ENCODE peak calls at places on chromosomes 6 and 20, in nine cellular contexts. Y is AG10803; F is fibroblast of lung; M is dorsolateral prefrontal cortex; W is GM20000; G is B cell; D is CD8-positive, alpha-beta T cell; C is ascending aorta; S is cardiac fibroblast. P is an unnamed sample.

GRCh38 chr20:60131375-60131774 is 173.2 kb downstream of the CDH26 start:
- DNase-seq in D (no peak), Y (no peak), M (no peak), S (no peak), C (no peak), F (no peak), G (no peak), W (no peak), P (no peak)

GRCh38 chr20:11544029-11544678 is 373.5 kb upstream of the BTBD3 start:
- DNase-seq in S (peak; percentile 81), F (peak; percentile 56), D (no peak), M (no peak), G (peak; percentile 17), Y (peak; percentile 63), W (peak; percentile 52), C (no peak), P (peak; percentile 45)

GRCh38 chr20:43123180-43123579 is 66.5 kb downstream of the PTPRT start:
- DNase-seq in F (no peak), W (no peak), D (no peak), C (no peak), S (no peak), M (no peak), Y (no peak), G (no peak), P (no peak)

GRCh38 chr6:52739627-52740026 is 23.6 kb downstream of the GSTA2 start:
- DNase-seq in F (no peak), C (no peak), M (no peak), D (no peak), S (peak; percentile 41), G (no peak), W (no peak), Y (no peak), P (no peak)

GRCh38 chr6:43870660-43871061 is 100.7 kb downstream of the VEGFA start:
- DNase-seq in F (peak; percentile 42), W (no peak), C (no peak), M (no peak), Y (no peak), D (no peak), G (no peak), S (peak; percentile 34), P (no peak)

GRCh38 chr20:61816606-61817005 is 249.1 kb downstream of the TAF4 start:
- DNase-seq in C (no peak), S (no peak), G (no peak), M (no peak), W (no peak), D (no peak), Y (no peak), F (no peak), P (no peak)

GRCh38 chr6:26660096-26660425 is 515 bp upstream of the ZNF322 start:
- DNase-seq in Y (no peak), G (no peak), S (peak; percentile 25), D (peak; percentile 25), C (no peak), F (peak; percentile 48), M (no peak), W (peak; percentile 55), P (peak; percentile 50)

GRCh38 chr6:8731874-8732273 is 296.5 kb upstream of the SLC35B3 start:
- DNase-seq in M (no peak), W (no peak), G (no peak), F (no peak), C (no peak), S (no peak), D (no peak), Y (no peak), P (no peak)

GRCh38 chr6:77445214-77445613 is 18.1 kb downstream of the HTR1B start:
- DNase-seq in M (no peak), C (no peak), G (no peak), D (no peak), W (no peak), S (no peak), F (no peak), Y (no peak), P (no peak)

GRCh38 chr6:26158581-26159416 is 71.6 kb downstream of the HFE start:
- DNase-seq in W (no peak), F (peak; percentile 51), S (peak; percentile 60), D (peak; percentile 81), Y (peak; percentile 49), C (peak; percentile 30), G (peak; percentile 75), M (no peak), P (peak; percentile 27)

GRCh38 chr6:92124126-92124525 is 1295.2 kb downstream of the EPHA7 start:
- DNase-seq in S (peak; percentile 3), G (no peak), F (peak; percentile 58), M (no peak), D (no peak), W (no peak), C (no peak), Y (no peak), P (no peak)

GRCh38 chr20:12729326-12729725 is 279.4 kb upstream of the SPTLC3 start:
- DNase-seq in M (no peak), F (no peak), D (no peak), C (no peak), W (no peak), S (no peak), Y (no peak), G (no peak), P (no peak)

DNA sequence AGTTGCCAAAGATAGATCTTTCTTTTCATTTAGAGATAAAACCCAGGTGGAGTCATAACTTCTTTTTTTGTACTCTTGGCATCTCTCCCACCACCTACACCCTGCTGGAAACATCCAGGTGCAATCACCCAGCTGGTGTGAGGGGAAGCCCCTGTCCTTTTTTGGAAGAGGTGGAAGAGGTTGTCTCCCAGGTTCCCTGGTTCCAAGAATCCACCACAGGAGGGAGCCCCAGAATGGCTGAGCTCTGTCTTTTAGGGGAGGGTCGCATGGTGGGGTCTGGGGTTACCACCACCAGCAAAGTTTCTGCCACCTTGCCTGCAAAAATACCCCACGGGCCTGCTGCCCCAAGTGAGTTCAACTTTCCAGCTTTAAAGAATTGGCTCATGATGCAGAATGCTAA is 10.8 kb downstream of the SMOC2 start:
- DNase-seq in F (no peak), C (no peak), D (no peak), W (no peak), S (no peak), Y (no peak), G (no peak), M (no peak), P (no peak)
- TF ChIP-seq CTCF in F (no peak), C (peak; percentile 43), D (no peak), W (no peak), S (peak; percentile 26), Y (no peak), G (no peak), M (peak; percentile 15), P (no peak)

DNA sequence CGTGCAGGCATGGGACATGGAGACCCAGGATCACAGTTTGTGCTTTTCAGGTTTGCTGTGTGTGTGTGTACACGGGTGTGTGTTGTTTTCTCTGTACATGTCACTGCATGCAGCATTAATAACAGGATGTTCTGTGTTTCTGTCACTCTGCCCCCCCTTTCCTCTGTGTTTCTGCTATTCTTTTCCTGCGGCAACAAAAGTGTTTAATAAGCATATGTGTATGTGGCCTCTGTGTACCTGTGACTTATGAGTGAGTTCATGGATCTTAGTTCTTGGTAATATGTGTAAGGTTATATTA is 9.8 kb downstream of the SYNGAP1 start:
- DNase-seq in G (no peak), Y (no peak), D (no peak), M (no peak), S (no peak), F (no peak), C (no peak), W (no peak), P (no peak)
- TF ChIP-seq CTCF in G (no peak), Y (no peak), D (no peak), M (no peak), S (no peak), F (no peak), C (no peak), W (no peak), P (no peak)

DNA sequence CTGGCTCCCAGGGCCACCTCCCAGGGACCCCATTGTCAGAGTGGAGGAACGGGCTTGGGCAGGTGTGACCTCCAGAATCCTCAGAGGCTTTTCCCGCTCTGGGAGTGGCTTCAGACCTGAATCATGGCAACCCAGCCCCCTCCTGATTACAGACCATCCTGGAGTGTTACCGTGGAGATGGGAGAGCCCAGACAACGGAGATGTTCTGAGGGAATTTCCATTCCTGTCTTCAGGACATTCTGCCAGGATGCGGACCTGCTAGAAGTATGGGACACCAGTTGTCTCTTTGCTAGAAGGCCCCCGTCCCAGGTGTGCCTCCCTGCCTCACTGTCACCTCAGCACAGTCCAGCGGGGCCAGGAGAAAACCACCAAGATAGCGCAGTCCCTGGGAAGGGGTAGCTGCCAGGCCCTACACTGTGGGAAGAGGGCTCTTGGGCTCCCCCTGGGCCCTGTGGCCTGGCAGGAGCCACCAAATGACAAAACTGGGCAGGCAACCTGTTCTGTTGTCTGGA is 109.9 kb downstream of the PSMB1 start:
- DNase-seq in Y (no peak), F (no peak), C (no peak), D (no peak), G (no peak), W (no peak), S (no peak), M (peak; percentile 31), P (no peak)
- TF ChIP-seq CTCF in Y (no peak), F (no peak), C (no peak), D (no peak), G (no peak), W (no peak), S (peak; percentile 10), M (no peak), P (no peak)

GRCh38 chr20:36175475-36175995 is 21.0 kb downstream of the EPB41L1 start:
- DNase-seq in M (no peak), C (no peak), D (no peak), W (no peak), F (no peak), G (no peak), S (no peak), Y (no peak), P (no peak)
- TF ChIP-seq CTCF in M (no peak), C (no peak), D (no peak), W (no peak), F (no peak), G (no peak), S (no peak), Y (no peak), P (no peak)

GRCh38 chr6:79694623-79695311 is 63.6 kb downstream of the SH3BGRL2 start:
- DNase-seq in D (no peak), M (no peak), Y (peak; percentile 4), F (peak; percentile 10), S (no peak), G (no peak), W (no peak), C (no peak), P (no peak)
- TF ChIP-seq CTCF in D (no peak), M (peak; percentile 12), Y (peak; percentile 49), F (peak; percentile 12), S (peak; percentile 32), G (no peak), W (no peak), C (no peak), P (no peak)

DNA sequence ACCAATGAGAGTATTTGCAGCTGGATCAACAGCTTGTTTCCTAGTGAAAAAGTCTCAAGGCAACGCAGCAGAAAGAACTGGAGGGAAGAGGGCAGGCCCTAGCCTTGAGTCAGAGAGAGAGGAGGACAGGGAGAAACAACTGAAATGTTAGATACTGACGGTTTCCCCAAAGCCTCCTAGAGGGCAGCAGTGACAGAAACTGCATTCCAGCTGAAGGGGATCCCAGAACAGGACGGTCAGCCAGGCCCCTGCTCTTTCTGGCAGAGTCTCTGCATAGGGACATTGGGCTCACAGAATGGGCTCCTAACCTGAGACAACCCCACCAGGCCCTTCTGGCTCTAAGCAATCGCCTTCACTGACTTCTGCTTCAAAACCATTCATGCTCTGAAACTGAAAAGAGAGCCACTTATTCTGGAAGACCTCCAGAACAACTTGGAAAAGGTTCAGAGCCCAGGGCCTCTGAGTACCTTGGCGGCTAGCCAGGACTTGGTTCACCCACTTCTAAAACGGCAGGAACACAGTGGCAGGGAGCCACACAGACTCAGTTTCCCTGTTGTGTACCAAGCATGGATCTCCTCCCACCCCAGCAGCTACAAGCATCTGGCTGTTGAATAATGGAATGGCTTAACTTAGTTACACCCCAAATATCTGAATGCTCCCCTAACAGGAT is 72.9 kb downstream of the PSMB1 start:
- DNase-seq in D (no peak), Y (no peak), S (peak; percentile 59), C (no peak), M (no peak), W (no peak), F (no peak), G (no peak), P (no peak)
- TF ChIP-seq CTCF in D (no peak), Y (no peak), S (peak; percentile 31), C (no peak), M (no peak), W (no peak), F (peak; percentile 21), G (no peak), P (no peak)

P was measured in GM10248.